ENCODE peak calls at places on chromosomes 7 and 10, in nine cellular contexts. F is A549, M is tibial nerve, X is heart left ventricle, P is right lobe of liver, O is stomach, L is HepG2, R is transverse colon, G is uterus. W is an unnamed sample.
A peak's percentile ranks its signal among the peaks of the same experiment; 100 is the strongest.

GRCh38 chr10:3568983-3569382 is 216.0 kb downstream of the KLF6 start:
- DNase-seq in F (no peak), M (no peak), X (no peak), P (no peak), O (no peak), L (no peak), R (no peak), G (no peak), W (no peak)

GRCh38 chr7:111987115-111987826 is 218.9 kb downstream of the DOCK4 start:
- DNase-seq in F (no peak), M (no peak), X (no peak), P (no peak), O (no peak), L (no peak), R (no peak), G (no peak), W (no peak)

GRCh38 chr7:2445898-2446555 is 30.2 kb downstream of the GRIFIN start:
- DNase-seq in F (no peak), M (no peak), X (no peak), P (no peak), O (no peak), L (no peak), R (no peak), G (no peak), W (no peak)

GRCh38 chr7:124308384-124308783 is 275.5 kb upstream of the TMEM229A start:
- DNase-seq in F (no peak), M (no peak), X (no peak), P (no peak), O (no peak), L (no peak), R (no peak), G (no peak), W (no peak)

GRCh38 chr10:109411897-109412296 is 511.4 kb downstream of the XPNPEP1 start:
- DNase-seq in F (peak; percentile 3), M (peak; percentile 23), X (no peak), P (no peak), O (no peak), L (peak; percentile 5), R (no peak), G (peak; percentile 19), W (no peak)

GRCh38 chr7:24576171-24577052 is 3.2 kb downstream of the PALS2 start:
- DNase-seq in F (peak; percentile 72), M (no peak), X (no peak), P (no peak), O (peak; percentile 39), L (peak; percentile 56), R (no peak), G (no peak), W (no peak)

GRCh38 chr7:1283941-1284742 is 51.5 kb downstream of the UNCX start:
- DNase-seq in F (no peak), M (no peak), X (no peak), P (no peak), O (no peak), L (no peak), R (no peak), G (no peak), W (no peak)

GRCh38 chr10:58335306-58336005 is 650 bp downstream of the UBE2D1 start:
- DNase-seq in F (peak; percentile 40), M (peak; percentile 13), X (peak; percentile 65), P (peak; percentile 50), O (peak; percentile 26), L (peak; percentile 28), R (peak; percentile 27), G (peak; percentile 32), W (no peak)

GRCh38 chr7:129163875-129164544 is 19.5 kb downstream of the TSPAN33 start:
- DNase-seq in F (peak; percentile 66), M (peak; percentile 64), X (no peak), P (no peak), O (no peak), L (peak; percentile 40), R (no peak), G (no peak), W (no peak)

GRCh38 chr7:101122933-101123702 is 3.8 kb upstream of the SERPINE1 start:
- DNase-seq in F (no peak), M (no peak), X (no peak), P (no peak), O (no peak), L (peak; percentile 82), R (no peak), G (no peak), W (no peak)

GRCh38 chr7:101121996-101122932 is 4.6 kb upstream of the SERPINE1 start:
- DNase-seq in F (peak; percentile 95), M (peak; percentile 69), X (peak; percentile 92), P (peak; percentile 62), O (peak; percentile 40), L (peak; percentile 93), R (peak; percentile 65), G (peak; percentile 87), W (no peak)

GRCh38 chr7:101123703-101124068 is 3.2 kb upstream of the SERPINE1 start:
- DNase-seq in F (no peak), M (no peak), X (no peak), P (no peak), O (no peak), L (no peak), R (no peak), G (no peak), W (no peak)

GRCh38 chr7:101125989-101126650 is 784 bp upstream of the SERPINE1 start:
- DNase-seq in F (peak; percentile 96), M (peak; percentile 65), X (peak; percentile 88), P (peak; percentile 96), O (peak; percentile 27), L (peak; percentile 87), R (peak; percentile 23), G (peak; percentile 81), W (no peak)

DNA sequence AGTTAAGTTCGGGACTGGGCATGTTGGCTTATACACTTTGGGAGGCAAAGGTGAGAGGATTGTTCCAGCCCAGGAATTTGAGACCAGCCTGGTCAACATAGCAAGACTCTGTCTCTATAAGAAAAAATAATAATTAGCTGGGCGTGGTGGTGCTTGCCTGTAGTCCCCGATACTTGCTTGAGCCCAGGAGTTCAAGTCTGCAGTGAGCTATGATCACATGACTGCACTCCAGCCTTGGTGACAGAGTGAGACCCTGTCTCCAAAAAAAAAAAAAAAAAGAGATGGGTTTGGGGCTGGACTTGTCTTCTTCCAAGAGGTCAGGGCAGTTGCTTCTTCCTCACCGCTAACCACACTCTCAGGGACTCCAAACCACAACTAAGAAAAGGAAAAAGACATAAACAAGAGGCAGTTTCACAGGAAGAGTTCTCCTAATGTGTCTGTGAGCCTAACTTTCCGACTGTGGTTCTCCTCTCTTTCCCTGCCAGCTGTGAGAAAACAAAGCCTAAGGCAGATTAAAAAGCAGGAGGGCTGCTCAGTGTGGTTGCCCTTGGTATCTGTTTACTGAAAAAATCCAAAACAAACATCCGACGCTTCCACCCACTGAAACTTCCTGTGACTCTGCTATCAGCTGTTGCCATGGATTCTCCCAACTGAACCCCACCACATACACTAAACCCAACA is 2.4 kb upstream of the SERPINE1 start:
- DNase-seq in F (peak; percentile 86), M (no peak), X (no peak), P (peak; percentile 58), O (no peak), L (peak; percentile 84), R (no peak), G (no peak), W (no peak)
- TF ChIP-seq POLR2A in F (no peak), M (no peak), X (no peak), P (peak; percentile 78), O (no peak), L (peak; percentile 77), R (no peak), G (no peak), W (no peak)

GRCh38 chr10:43209064-43209455 is 57.8 kb downstream of the RASGEF1A start:
- DNase-seq in F (no peak), M (no peak), X (peak; percentile 4), P (peak; percentile 29), O (no peak), L (no peak), R (peak; percentile 4), G (no peak), W (no peak)
- H3K4me1 ChIP-seq in F (no peaks in the 10 kb centered on the region), M (no peaks in the 10 kb centered on the region), X (no peaks in the 10 kb centered on the region), P (no peaks in the 10 kb centered on the region), O (no peaks in the 10 kb centered on the region), L (no peaks in the 10 kb centered on the region), R (peaks cover 3% of the 10 kb centered on the region), G (no peaks in the 10 kb centered on the region), W (no peaks in the 10 kb centered on the region)

DNA sequence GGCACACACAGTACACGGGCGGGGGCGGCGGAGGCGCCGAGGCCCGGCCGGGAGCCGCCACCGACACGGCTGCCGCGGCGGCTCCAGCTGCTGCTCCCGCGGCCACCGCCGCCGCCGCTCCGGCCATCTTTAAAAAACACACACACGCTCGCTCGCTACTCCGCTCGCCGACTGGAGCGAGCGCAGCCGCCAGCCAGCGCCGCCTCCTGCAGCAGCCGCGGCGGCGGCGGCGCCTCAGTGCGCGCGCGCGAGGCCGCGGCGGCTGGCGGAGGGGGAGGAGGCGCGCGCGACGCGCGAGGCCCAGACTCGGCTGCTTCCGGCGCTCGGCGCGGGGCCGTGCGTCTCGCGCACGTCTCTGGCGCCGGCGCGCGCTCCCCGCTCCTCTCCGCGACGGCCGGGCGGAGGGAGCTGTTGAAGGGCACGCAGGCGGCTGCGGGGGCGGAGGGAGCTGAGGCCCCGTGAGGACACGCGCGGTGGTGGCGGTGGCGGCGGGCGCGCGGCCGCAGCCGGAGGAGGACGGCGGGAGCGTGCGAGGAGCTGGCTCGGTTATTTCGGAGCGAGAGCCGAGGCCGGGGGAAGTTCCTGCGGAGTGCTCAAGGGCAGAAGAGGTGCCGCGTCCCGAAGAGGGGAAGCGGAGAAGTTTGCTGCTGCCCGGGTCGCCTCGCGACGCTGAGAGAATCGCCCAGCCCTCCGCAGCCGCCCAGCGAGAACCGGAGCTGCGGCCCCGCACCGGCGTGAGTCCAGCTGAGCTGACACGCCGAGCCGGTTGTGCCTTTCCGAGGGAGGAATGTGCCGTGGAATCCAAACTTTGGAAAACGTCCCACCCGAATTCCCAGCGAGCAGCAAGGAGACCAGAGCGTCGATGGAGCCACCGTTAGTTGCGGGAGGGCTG is at the start of gene KDM7A:
- DNase-seq in F (peak; percentile 89), M (peak; percentile 74), X (peak; percentile 95), P (peak; percentile 94), O (peak; percentile 92), L (peak; percentile 81), R (peak; percentile 90), G (peak; percentile 88), W (peak; percentile 70)
- TF ChIP-seq POLR2A in F (peak; percentile 65), M (peak; percentile 84), X (peak; percentile 61), P (peak; percentile 95), O (no peak), L (peak; percentile 73), R (peak; percentile 77), G (peak; percentile 78), W (no peak)

GRCh38 chr7:139476891-139477290 is 6.6 kb downstream of the KLRG2 start:
- DNase-seq in F (no peak), M (no peak), X (no peak), P (no peak), O (no peak), L (no peak), R (no peak), G (no peak), W (no peak)

GRCh38 chr7:139479620-139480019 is 3.9 kb downstream of the KLRG2 start:
- DNase-seq in F (no peak), M (no peak), X (no peak), P (no peak), O (no peak), L (no peak), R (peak; percentile 26), G (no peak), W (no peak)

GRCh38 chr7:139482122-139482521 is 1.4 kb downstream of the KLRG2 start:
- DNase-seq in F (no peak), M (no peak), X (no peak), P (no peak), O (no peak), L (no peak), R (no peak), G (no peak), W (no peak)

GRCh38 chr7:139482662-139483466 is 609 bp downstream of the KLRG2 start:
- DNase-seq in F (peak; percentile 37), M (no peak), X (no peak), P (no peak), O (no peak), L (no peak), R (no peak), G (no peak), W (no peak)

GRCh38 chr7:139481364-139481763 is 2.1 kb downstream of the KLRG2 start:
- DNase-seq in F (no peak), M (no peak), X (no peak), P (no peak), O (no peak), L (no peak), R (no peak), G (no peak), W (no peak)
- H3K4me1 ChIP-seq in F (peaks cover 8% of the 10 kb centered on the region), M (peaks cover 15% of the 10 kb centered on the region), X (peaks cover 18% of the 10 kb centered on the region), P (peaks cover 12% of the 10 kb centered on the region), O (peaks cover 19% of the 10 kb centered on the region), L (no peaks in the 10 kb centered on the region), R (peaks cover 15% of the 10 kb centered on the region), G (peaks cover 14% of the 10 kb centered on the region), W (peaks cover 18% of the 10 kb centered on the region)

W was measured in esophagus squamous epithelium.